ENCODE peak calls at places on chromosomes 1 and 21, in five cellular contexts. G, U, Z, P and Y are unnamed samples.

GRCh38 chr1:113519561-113519960 is 129.2 kb downstream of the MAGI3 start:
- DNase-seq in G (no peak), U (no peak), Z (no peak), P (no peak), Y (no peak)

GRCh38 chr21:14306143-14306907 is 76.6 kb downstream of the HSPA13 start:
- DNase-seq in G (no peak), U (no peak), Z (no peak), P (no peak), Y (peak)

GRCh38 chr1:153880962-153881361 is 41.8 kb downstream of the GATAD2B start:
- DNase-seq in G (no peak), U (no peak), Z (peak), P (peak), Y (peak)

GRCh38 chr1:29962356-29962755 is 726.0 kb downstream of the PTPRU start:
- DNase-seq in G (no peak), U (no peak), Z (no peak), P (no peak), Y (no peak)

GRCh38 chr1:65866439-65866838 is 73.7 kb downstream of the PDE4B start:
- DNase-seq in G (no peak), U (no peak), Z (no peak), P (no peak), Y (no peak)

GRCh38 chr1:53606197-53607095 is 132.5 kb downstream of the GLIS1 start:
- DNase-seq in G (no peak), U (no peak), Z (no peak), P (no peak), Y (no peak)

GRCh38 chr1:204711947-204712701 is 26.6 kb upstream of the LRRN2 start:
- DNase-seq in G (no peak), U (peak), Z (peak), P (peak), Y (no peak)

GRCh38 chr1:88646852-88647645 is 37.0 kb upstream of the PKN2 start:
- DNase-seq in G (no peak), U (no peak), Z (no peak), P (no peak), Y (peak)

GRCh38 chr21:29105218-29105617 is 25.2 kb upstream of the MAP3K7CL start:
- DNase-seq in G (no peak), U (no peak), Z (no peak), P (no peak), Y (no peak)

GRCh38 chr1:219427989-219428388 is 184.9 kb downstream of the ZC3H11B start:
- DNase-seq in G (no peak), U (no peak), Z (no peak), P (no peak), Y (no peak)

GRCh38 chr1:34612091-34612631 is 142.7 kb upstream of the GJB5 start:
- DNase-seq in G (no peak), U (no peak), Z (no peak), P (no peak), Y (no peak)

GRCh38 chr1:204288061-204288588 is 71.6 kb downstream of the PLEKHA6 start:
- DNase-seq in G (no peak), U (peak), Z (no peak), P (peak), Y (no peak)

GRCh38 chr1:95655321-95656020 is 421.5 kb downstream of the RWDD3 start:
- DNase-seq in G (no peak), U (no peak), Z (no peak), P (no peak), Y (no peak)

GRCh38 chr1:154609398-154610380 is 1.7 kb upstream of the ADAR start:
- DNase-seq in G (peak), U (peak), Z (no peak), P (no peak), Y (peak)